ENCODE peak calls at places on chromosomes 3 and 15, in eight cellular contexts. N, W, Q, U, F, A, R and V are unnamed samples.
A peak's percentile ranks its signal among the peaks of the same experiment; 100 is the strongest.

GRCh38 chr15:63763476-63764123 is 70.1 kb downstream of the HERC1 start:
- DNase-seq in N (peak; percentile 6), W (no peak), Q (no peak), U (no peak), F (no peak), A (no peak), R (peak; percentile 19), V (no peak)

GRCh38 chr3:70550723-70551319 is 238.4 kb upstream of the MDFIC2 start:
- DNase-seq in N (peak; percentile 29), W (no peak), Q (peak; percentile 75), U (peak; percentile 72), F (no peak), A (no peak), R (peak; percentile 24), V (peak; percentile 58)

GRCh38 chr3:154182975-154183374 is 61.8 kb downstream of the ARHGEF26 start:
- DNase-seq in N (no peak), W (no peak), Q (no peak), U (no peak), F (no peak), A (no peak), R (no peak), V (no peak)

GRCh38 chr15:71201471-71201870 is 86.2 kb downstream of the THSD4 start:
- DNase-seq in N (no peak), W (no peak), Q (no peak), U (peak; percentile 65), F (no peak), A (no peak), R (no peak), V (peak; percentile 45)

GRCh38 chr15:83556754-83557153 is 97.2 kb upstream of the ADAMTSL3 start:
- DNase-seq in N (no peak), W (no peak), Q (no peak), U (no peak), F (no peak), A (no peak), R (no peak), V (no peak)

GRCh38 chr3:129359102-129359461 is 69.4 kb downstream of the EFCAB12 start:
- DNase-seq in N (no peak), W (no peak), Q (no peak), U (no peak), F (no peak), A (no peak), R (no peak), V (no peak)

GRCh38 chr3:108334698-108335097 is 38.4 kb downstream of the HHLA2 start:
- DNase-seq in N (no peak), W (no peak), Q (no peak), U (no peak), F (no peak), A (no peak), R (no peak), V (no peak)

GRCh38 chr3:98735296-98735695 is 27.8 kb upstream of the ST3GAL6 start:
- DNase-seq in N (no peak), W (no peak), Q (no peak), U (no peak), F (no peak), A (no peak), R (no peak), V (no peak)

GRCh38 chr3:184592411-184593200 is 31.0 kb downstream of the EPHB3 start:
- DNase-seq in N (no peak), W (no peak), Q (no peak), U (no peak), F (no peak), A (no peak), R (peak; percentile 58), V (no peak)

GRCh38 chr3:138898301-138898700 is 48.6 kb downstream of the FOXL2 start:
- DNase-seq in N (peak; percentile 60), W (no peak), Q (no peak), U (no peak), F (no peak), A (no peak), R (peak; percentile 57), V (peak; percentile 33)

GRCh38 chr15:23422099-23422945 is 24.7 kb downstream of the GOLGA6L2 start:
- DNase-seq in N (no peak), W (no peak), Q (no peak), U (no peak), F (no peak), A (no peak), R (no peak), V (no peak)

GRCh38 chr3:95154775-95155174 is 1091.9 kb downstream of the NSUN3 start:
- DNase-seq in N (no peak), W (peak; percentile 73), Q (no peak), U (no peak), F (no peak), A (no peak), R (no peak), V (peak; percentile 8)

GRCh38 chr3:168442502-168442901 is 346.8 kb upstream of the GOLIM4 start:
- DNase-seq in N (no peak), W (no peak), Q (no peak), U (no peak), F (no peak), A (no peak), R (no peak), V (no peak)

GRCh38 chr15:90031231-90031791 is 30.2 kb downstream of the ZNF710 start:
- DNase-seq in N (peak; percentile 50), W (peak; percentile 64), Q (peak; percentile 27), U (peak; percentile 31), F (no peak), A (no peak), R (peak; percentile 31), V (peak; percentile 81)

GRCh38 chr3:121914081-121914998 is 20.1 kb downstream of the SLC15A2 start:
- DNase-seq in N (no peak), W (no peak), Q (peak; percentile 43), U (no peak), F (no peak), A (no peak), R (no peak), V (no peak)

GRCh38 chr3:44966795-44967278 is 9.1 kb downstream of the ZDHHC3 start:
- DNase-seq in N (no peak), W (peak; percentile 60), Q (no peak), U (no peak), F (no peak), A (no peak), R (no peak), V (no peak)

GRCh38 chr3:187684880-187685279 is 14.7 kb upstream of the SST start:
- DNase-seq in N (no peak), W (no peak), Q (no peak), U (no peak), F (no peak), A (no peak), R (no peak), V (peak; percentile 53)

GRCh38 chr3:77254967-77255831 is 215.3 kb downstream of the ROBO2 start:
- DNase-seq in N (peak; percentile 12), W (peak; percentile 25), Q (no peak), U (no peak), F (no peak), A (no peak), R (peak; percentile 62), V (peak; percentile 39)

GRCh38 chr3:120144267-120144666 is 50.0 kb upstream of the GSK3B start:
- DNase-seq in N (no peak), W (peak; percentile 68), Q (no peak), U (no peak), F (no peak), A (no peak), R (peak; percentile 58), V (peak; percentile 24)

GRCh38 chr3:48708481-48708889 is 8.5 kb downstream of the IP6K2 start:
- DNase-seq in N (no peak), W (no peak), Q (no peak), U (no peak), F (no peak), A (no peak), R (peak; percentile 27), V (peak; percentile 22)

GRCh38 chr15:77607111-77607893 is 25.4 kb downstream of the LINGO1 start:
- DNase-seq in N (no peak), W (no peak), Q (no peak), U (no peak), F (no peak), A (no peak), R (peak; percentile 78), V (peak; percentile 18)

GRCh38 chr15:91589360-91589759 is 264.1 kb upstream of the SLCO3A1 start:
- DNase-seq in N (no peak), W (no peak), Q (no peak), U (no peak), F (no peak), A (no peak), R (no peak), V (no peak)

GRCh38 chr3:153215971-153216370 is 53.9 kb downstream of the RAP2B start:
- DNase-seq in N (no peak), W (no peak), Q (no peak), U (no peak), F (no peak), A (no peak), R (peak; percentile 18), V (peak; percentile 11)

GRCh38 chr3:38114052-38114874 is 22.7 kb downstream of the ACAA1 start:
- DNase-seq in N (no peak), W (no peak), Q (peak; percentile 24), U (peak; percentile 31), F (peak; percentile 64), A (no peak), R (no peak), V (no peak)

GRCh38 chr3:168398371-168399030 is 302.8 kb upstream of the GOLIM4 start:
- DNase-seq in N (no peak), W (no peak), Q (no peak), U (no peak), F (no peak), A (no peak), R (no peak), V (peak; percentile 37)

GRCh38 chr15:52306270-52306669 is 10.7 kb upstream of the MYO5C start:
- DNase-seq in N (no peak), W (peak; percentile 59), Q (no peak), U (no peak), F (no peak), A (no peak), R (no peak), V (no peak)

GRCh38 chr3:50738252-50738598 is 63.5 kb downstream of the DOCK3 start:
- DNase-seq in N (no peak), W (no peak), Q (no peak), U (no peak), F (no peak), A (peak; percentile 15), R (no peak), V (no peak)

GRCh38 chr3:184176377-184177330 is 2.0 kb downstream of the AP2M1 start:
- DNase-seq in N (peak; percentile 82), W (peak; percentile 92), Q (peak; percentile 68), U (peak; percentile 76), F (no peak), A (peak; percentile 38), R (peak; percentile 90), V (peak; percentile 98)

GRCh38 chr15:61064653-61065052 is 164.4 kb downstream of the RORA start:
- DNase-seq in N (no peak), W (no peak), Q (no peak), U (no peak), F (no peak), A (no peak), R (no peak), V (no peak)

GRCh38 chr3:62109534-62109933 is 263.8 kb downstream of the FEZF2 start:
- DNase-seq in N (peak; percentile 94), W (peak; percentile 17), Q (peak; percentile 63), U (peak; percentile 34), F (no peak), A (no peak), R (peak; percentile 90), V (peak; percentile 95)

GRCh38 chr3:123113889-123114450 is 47.1 kb downstream of the PDIA5 start:
- DNase-seq in N (no peak), W (no peak), Q (no peak), U (no peak), F (no peak), A (no peak), R (no peak), V (no peak)

GRCh38 chr3:150970665-150971327 is 1.7 kb downstream of the CLRN1 start:
- DNase-seq in N (peak; percentile 8), W (peak; percentile 43), Q (no peak), U (no peak), F (no peak), A (no peak), R (peak; percentile 58), V (peak; percentile 33)

GRCh38 chr3:170228093-170228766 is 6.0 kb downstream of the PRKCI start:
- DNase-seq in N (no peak), W (peak; percentile 46), Q (no peak), U (no peak), F (no peak), A (no peak), R (peak; percentile 33), V (peak; percentile 28)